ENCODE peak calls at places on chromosomes 2 and 18, in eight cellular contexts. One of them, this sample, is unnamed.

GRCh38 chr2:238281826-238282480 is 6.5 kb downstream of the PER2 start:
- DNase-seq in cardiac septum: no peak
- DNase-seq in type B pancreatic cell: no peak
- DNase-seq in stimulated activated effector memory CD8-positive, alpha-beta T cell treated with anti-CD3 and anti-CD28 coated beads, Interleukin-12 subunit alpha, Interleukin-12 subunit beta, amount 100 ng/mL, for 72 hours: no peak
- DNase-seq in H54: no peak
- DNase-seq in C1 segment of cervical spinal cord: no peak
- DNase-seq in activated CD4-positive, alpha-beta T cell treated with anti-CD3 and anti-CD28 coated beads, Interleukin-2, amount 10 ng/mL, durations not matched to agents 7 days and 5 days: no peak
- DNase-seq in heart right ventricle: no peak
- DNase-seq in this sample: no peak

GRCh38 chr2:123958011-123958410 is 67.1 kb upstream of the CNTNAP5 start:
- DNase-seq in cardiac septum: no peak
- DNase-seq in H54: no peak
- DNase-seq in stimulated activated effector memory CD8-positive, alpha-beta T cell treated with anti-CD3 and anti-CD28 coated beads, Interleukin-12 subunit alpha, Interleukin-12 subunit beta, amount 100 ng/mL, for 72 hours: no peak
- DNase-seq in C1 segment of cervical spinal cord: no peak
- DNase-seq in type B pancreatic cell: no peak
- DNase-seq in heart right ventricle: no peak
- DNase-seq in activated CD4-positive, alpha-beta T cell treated with anti-CD3 and anti-CD28 coated beads, Interleukin-2, amount 10 ng/mL, durations not matched to agents 7 days and 5 days: no peak
- DNase-seq in this sample: no peak

GRCh38 chr2:71713581-71714580 is 260.5 kb downstream of the DYSF start:
- DNase-seq in stimulated activated effector memory CD8-positive, alpha-beta T cell treated with anti-CD3 and anti-CD28 coated beads, Interleukin-12 subunit alpha, Interleukin-12 subunit beta, amount 100 ng/mL, for 72 hours: no peak
- DNase-seq in C1 segment of cervical spinal cord: no peak
- DNase-seq in activated CD4-positive, alpha-beta T cell treated with anti-CD3 and anti-CD28 coated beads, Interleukin-2, amount 10 ng/mL, durations not matched to agents 7 days and 5 days: no peak
- DNase-seq in heart right ventricle: no peak
- DNase-seq in cardiac septum: no peak
- DNase-seq in type B pancreatic cell: no peak
- DNase-seq in H54: peak
- DNase-seq in this sample: no peak

GRCh38 chr18:22813648-22814328 is 119.3 kb upstream of the RBBP8 start:
- DNase-seq in stimulated activated effector memory CD8-positive, alpha-beta T cell treated with anti-CD3 and anti-CD28 coated beads, Interleukin-12 subunit alpha, Interleukin-12 subunit beta, amount 100 ng/mL, for 72 hours: no peak
- DNase-seq in cardiac septum: no peak
- DNase-seq in type B pancreatic cell: no peak
- DNase-seq in H54: no peak
- DNase-seq in activated CD4-positive, alpha-beta T cell treated with anti-CD3 and anti-CD28 coated beads, Interleukin-2, amount 10 ng/mL, durations not matched to agents 7 days and 5 days: peak
- DNase-seq in C1 segment of cervical spinal cord: no peak
- DNase-seq in heart right ventricle: no peak
- DNase-seq in this sample: no peak

GRCh38 chr2:42809131-42809875 is 16.9 kb upstream of the HAAO start:
- DNase-seq in cardiac septum: no peak
- DNase-seq in heart right ventricle: no peak
- DNase-seq in H54: no peak
- DNase-seq in type B pancreatic cell: no peak
- DNase-seq in stimulated activated effector memory CD8-positive, alpha-beta T cell treated with anti-CD3 and anti-CD28 coated beads, Interleukin-12 subunit alpha, Interleukin-12 subunit beta, amount 100 ng/mL, for 72 hours: no peak
- DNase-seq in C1 segment of cervical spinal cord: no peak
- DNase-seq in activated CD4-positive, alpha-beta T cell treated with anti-CD3 and anti-CD28 coated beads, Interleukin-2, amount 10 ng/mL, durations not matched to agents 7 days and 5 days: no peak
- DNase-seq in this sample: no peak

GRCh38 chr2:17749753-17750438 is 3.7 kb downstream of the SMC6 start:
- DNase-seq in activated CD4-positive, alpha-beta T cell treated with anti-CD3 and anti-CD28 coated beads, Interleukin-2, amount 10 ng/mL, durations not matched to agents 7 days and 5 days: peak
- DNase-seq in heart right ventricle: no peak
- DNase-seq in C1 segment of cervical spinal cord: no peak
- DNase-seq in cardiac septum: no peak
- DNase-seq in type B pancreatic cell: no peak
- DNase-seq in H54: no peak
- DNase-seq in stimulated activated effector memory CD8-positive, alpha-beta T cell treated with anti-CD3 and anti-CD28 coated beads, Interleukin-12 subunit alpha, Interleukin-12 subunit beta, amount 100 ng/mL, for 72 hours: no peak
- DNase-seq in this sample: no peak

GRCh38 chr18:79497638-79498081 is 101.9 kb downstream of the NFATC1 start:
- DNase-seq in cardiac septum: peak
- DNase-seq in H54: no peak
- DNase-seq in stimulated activated effector memory CD8-positive, alpha-beta T cell treated with anti-CD3 and anti-CD28 coated beads, Interleukin-12 subunit alpha, Interleukin-12 subunit beta, amount 100 ng/mL, for 72 hours: no peak
- DNase-seq in heart right ventricle: no peak
- DNase-seq in activated CD4-positive, alpha-beta T cell treated with anti-CD3 and anti-CD28 coated beads, Interleukin-2, amount 10 ng/mL, durations not matched to agents 7 days and 5 days: no peak
- DNase-seq in C1 segment of cervical spinal cord: no peak
- DNase-seq in type B pancreatic cell: no peak
- DNase-seq in this sample: no peak

GRCh38 chr2:180571559-180571958 is 408.8 kb upstream of the UBE2E3 start:
- DNase-seq in H54: no peak
- DNase-seq in type B pancreatic cell: no peak
- DNase-seq in activated CD4-positive, alpha-beta T cell treated with anti-CD3 and anti-CD28 coated beads, Interleukin-2, amount 10 ng/mL, durations not matched to agents 7 days and 5 days: no peak
- DNase-seq in cardiac septum: no peak
- DNase-seq in heart right ventricle: no peak
- DNase-seq in stimulated activated effector memory CD8-positive, alpha-beta T cell treated with anti-CD3 and anti-CD28 coated beads, Interleukin-12 subunit alpha, Interleukin-12 subunit beta, amount 100 ng/mL, for 72 hours: no peak
- DNase-seq in C1 segment of cervical spinal cord: no peak
- DNase-seq in this sample: no peak

GRCh38 chr2:174609261-174609660 is 11.7 kb upstream of the WIPF1 start:
- DNase-seq in heart right ventricle: no peak
- DNase-seq in H54: no peak
- DNase-seq in activated CD4-positive, alpha-beta T cell treated with anti-CD3 and anti-CD28 coated beads, Interleukin-2, amount 10 ng/mL, durations not matched to agents 7 days and 5 days: no peak
- DNase-seq in type B pancreatic cell: no peak
- DNase-seq in C1 segment of cervical spinal cord: no peak
- DNase-seq in stimulated activated effector memory CD8-positive, alpha-beta T cell treated with anti-CD3 and anti-CD28 coated beads, Interleukin-12 subunit alpha, Interleukin-12 subunit beta, amount 100 ng/mL, for 72 hours: peak
- DNase-seq in cardiac septum: no peak
- DNase-seq in this sample: no peak

This sample was measured in cerebellar nuclear complex.